ENCODE peak calls at places on chromosomes 5 and 9, in eight cellular contexts. U, C, L, Q, T, W, H and O are unnamed samples.

GRCh38 chr9:114078021-114078780 is at the start of gene AMBP:
- DNase-seq in T (no peak), Q (no peak), C (no peak), W (no peak), U (no peak), L (peak), H (no peak), O (no peak)

GRCh38 chr5:142109356-142110045 is 922 bp downstream of the NDFIP1 start:
- DNase-seq in H (no peak), W (peak), Q (no peak), C (no peak), L (peak), U (no peak), T (no peak), O (peak)

GRCh38 chr9:91481971-91482370 is 58.3 kb upstream of the NFIL3 start:
- DNase-seq in W (no peak), C (no peak), U (no peak), L (no peak), H (no peak), Q (no peak), T (no peak), O (no peak)

GRCh38 chr5:154397652-154398406 is 48.0 kb upstream of the SAP30L start:
- DNase-seq in H (no peak), L (peak), Q (no peak), U (no peak), W (no peak), T (no peak), C (no peak), O (no peak)

GRCh38 chr5:37807015-37807414 is 32.8 kb downstream of the GDNF start:
- DNase-seq in U (no peak), C (peak), T (no peak), L (no peak), Q (no peak), H (no peak), W (no peak), O (no peak)

GRCh38 chr9:127283917-127284316 is 19.3 kb downstream of the GARNL3 start:
- DNase-seq in H (no peak), C (peak), W (peak), U (no peak), L (no peak), T (no peak), Q (no peak), O (no peak)

GRCh38 chr5:175718401-175719108 is 60.7 kb downstream of the HRH2 start:
- DNase-seq in T (no peak), Q (no peak), H (no peak), W (no peak), U (peak), C (peak), L (peak), O (no peak)

GRCh38 chr5:142585451-142585850 is 100.4 kb downstream of the FGF1 start:
- DNase-seq in L (no peak), W (no peak), H (no peak), Q (no peak), C (no peak), U (no peak), T (no peak), O (no peak)

GRCh38 chr5:172762214-172763119 is 8.5 kb downstream of the DUSP1 start:
- DNase-seq in H (no peak), T (no peak), U (no peak), C (no peak), Q (no peak), L (no peak), W (no peak), O (no peak)

GRCh38 chr9:3268260-3268659 is 257.5 kb downstream of the RFX3 start:
- DNase-seq in H (no peak), U (no peak), Q (no peak), L (no peak), T (no peak), W (no peak), C (no peak), O (no peak)

GRCh38 chr9:88425538-88425950 is 37.3 kb downstream of the SPIN1 start:
- DNase-seq in Q (no peak), W (no peak), L (no peak), H (no peak), T (no peak), C (no peak), U (no peak), O (no peak)

GRCh38 chr9:120693609-120694008 is 20.7 kb downstream of the MEGF9 start:
- DNase-seq in L (no peak), Q (no peak), H (no peak), W (no peak), U (no peak), T (no peak), C (no peak), O (no peak)

GRCh38 chr9:2155966-2156365 is 140.8 kb downstream of the SMARCA2 start:
- DNase-seq in L (no peak), Q (no peak), H (no peak), U (no peak), W (no peak), C (peak), T (no peak), O (no peak)

GRCh38 chr5:54671111-54671531 is 153.6 kb downstream of the SNX18 start:
- DNase-seq in U (no peak), W (no peak), Q (no peak), T (no peak), C (peak), H (no peak), L (no peak), O (no peak)

GRCh38 chr9:81032030-81032572 is 657.2 kb downstream of the TLE1 start:
- DNase-seq in T (no peak), Q (no peak), C (peak), W (no peak), U (no peak), H (no peak), L (peak), O (no peak)

GRCh38 chr5:176535101-176535654 is 2.0 kb downstream of the RNF44 start:
- DNase-seq in Q (no peak), C (peak), L (no peak), U (no peak), H (peak), T (no peak), W (peak), O (peak)